ENCODE peak calls at places on chromosomes 5 and 9, in five cellular contexts. F, U, T, D and O are unnamed samples.

GRCh38 chr9:136970361-136970760 is 6.9 kb upstream of the PTGDS start:
- ATAC-seq in F (no peak), U (no peak), T (no peak), D (no peak), O (no peak)

GRCh38 chr5:158060216-158060615 is 201.3 kb upstream of the CLINT1 start:
- ATAC-seq in F (no peak), U (no peak), T (peak), D (no peak), O (no peak)

GRCh38 chr5:34686762-34687268 is 30.7 kb downstream of the RAI14 start:
- ATAC-seq in F (peak), U (peak), T (peak), D (peak), O (peak)

GRCh38 chr5:148125641-148126040 is 42.7 kb upstream of the SPINK14 start:
- ATAC-seq in F (peak), U (no peak), T (peak), D (no peak), O (no peak)

GRCh38 chr5:149603210-149603609 is 21.9 kb downstream of the ARHGEF37 start:
- ATAC-seq in F (no peak), U (peak), T (peak), D (no peak), O (no peak)

GRCh38 chr9:129177443-129177790 is 644 bp downstream of the IER5L start:
- ATAC-seq in F (no peak), U (peak), T (no peak), D (no peak), O (no peak)

GRCh38 chr5:139475865-139476651 is 5.3 kb downstream of the SMIM33 start:
- ATAC-seq in F (no peak), U (no peak), T (no peak), D (no peak), O (no peak)

GRCh38 chr5:87137280-87137679 is 130.4 kb upstream of the RASA1 start:
- ATAC-seq in F (no peak), U (no peak), T (no peak), D (no peak), O (no peak)

GRCh38 chr5:17614872-17615605 is 4.8 kb downstream of the TAF11L12 start:
- ATAC-seq in F (no peak), U (no peak), T (no peak), D (no peak), O (no peak)

GRCh38 chr5:56638768-56639238 is 176.5 kb upstream of the MAP3K1 start:
- ATAC-seq in F (no peak), U (peak), T (peak), D (peak), O (no peak)

GRCh38 chr5:32443145-32443540 is 1.4 kb downstream of the ZFR start:
- ATAC-seq in F (no peak), U (no peak), T (peak), D (no peak), O (no peak)

GRCh38 chr9:30732060-30732459 is 1652.4 kb upstream of the ACO1 start:
- ATAC-seq in F (peak), U (no peak), T (no peak), D (no peak), O (no peak)

GRCh38 chr5:16805478-16805877 is 130.6 kb downstream of the MYO10 start:
- ATAC-seq in F (no peak), U (no peak), T (no peak), D (no peak), O (no peak)

GRCh38 chr9:27413507-27414214 is 110.4 kb upstream of the IFNK start:
- ATAC-seq in F (no peak), U (peak), T (peak), D (no peak), O (peak)

GRCh38 chr5:67416133-67416937 is 219.7 kb upstream of the CD180 start:
- ATAC-seq in F (no peak), U (no peak), T (no peak), D (no peak), O (no peak)

GRCh38 chr9:108463927-108464606 is 391.7 kb downstream of the ACTL7B start:
- ATAC-seq in F (no peak), U (no peak), T (no peak), D (no peak), O (no peak)

GRCh38 chr5:87116821-87117512 is 150.7 kb upstream of the RASA1 start:
- ATAC-seq in F (no peak), U (no peak), T (no peak), D (no peak), O (no peak)

GRCh38 chr5:134464988-134465855 is 53.5 kb upstream of the CDKN2AIPNL start:
- ATAC-seq in F (peak), U (no peak), T (no peak), D (peak), O (no peak)

GRCh38 chr9:2859776-2860379 is 16.0 kb upstream of the PUM3 start:
- ATAC-seq in F (peak), U (peak), T (peak), D (peak), O (no peak)

GRCh38 chr9:134335095-134335489 is 8.8 kb downstream of the RXRA start:
- ATAC-seq in F (no peak), U (no peak), T (peak), D (no peak), O (no peak)

GRCh38 chr5:53110156-53110555 is 599 bp upstream of the MOCS2 start:
- ATAC-seq in F (no peak), U (peak), T (no peak), D (peak), O (no peak)

GRCh38 chr9:97696025-97696822 is 916 bp downstream of the XPA start:
- ATAC-seq in F (peak), U (no peak), T (no peak), D (no peak), O (no peak)

GRCh38 chr5:72407078-72407477 is 86.9 kb downstream of the PTCD2 start:
- ATAC-seq in F (no peak), U (no peak), T (no peak), D (no peak), O (no peak)

GRCh38 chr5:14385022-14385421 is 196.6 kb upstream of the OTULINL start:
- ATAC-seq in F (no peak), U (no peak), T (no peak), D (no peak), O (no peak)

GRCh38 chr9:4316409-4316808 is 16.5 kb upstream of the GLIS3 start:
- ATAC-seq in F (no peak), U (no peak), T (no peak), D (no peak), O (no peak)

GRCh38 chr9:126822873-126823272 is 18.0 kb downstream of the ZBTB43 start:
- ATAC-seq in F (no peak), U (no peak), T (no peak), D (no peak), O (no peak)

GRCh38 chr9:13705913-13706312 is 426.4 kb upstream of the MPDZ start:
- ATAC-seq in F (no peak), U (peak), T (no peak), D (no peak), O (peak)

GRCh38 chr9:113155911-113156559 is 5.2 kb downstream of the SLC31A2 start:
- ATAC-seq in F (no peak), U (no peak), T (no peak), D (no peak), O (no peak)

GRCh38 chr9:92242115-92242778 is 51.2 kb downstream of the IARS1 start:
- ATAC-seq in F (peak), U (peak), T (no peak), D (peak), O (no peak)

GRCh38 chr9:22039258-22039657 is 30.2 kb upstream of the CDKN2B start:
- ATAC-seq in F (no peak), U (no peak), T (no peak), D (no peak), O (no peak)

GRCh38 chr5:15450949-15451348 is 49.0 kb upstream of the FBXL7 start:
- ATAC-seq in F (no peak), U (no peak), T (no peak), D (no peak), O (no peak)

GRCh38 chr5:37721447-37721871 is 118.4 kb downstream of the GDNF start:
- ATAC-seq in F (no peak), U (no peak), T (no peak), D (no peak), O (no peak)

GRCh38 chr9:23621924-23622323 is 204.1 kb downstream of the ELAVL2 start:
- ATAC-seq in F (no peak), U (no peak), T (no peak), D (no peak), O (peak)

GRCh38 chr5:153598099-153598498 is 107.6 kb downstream of the GRIA1 start:
- ATAC-seq in F (no peak), U (no peak), T (no peak), D (no peak), O (no peak)

DNA sequence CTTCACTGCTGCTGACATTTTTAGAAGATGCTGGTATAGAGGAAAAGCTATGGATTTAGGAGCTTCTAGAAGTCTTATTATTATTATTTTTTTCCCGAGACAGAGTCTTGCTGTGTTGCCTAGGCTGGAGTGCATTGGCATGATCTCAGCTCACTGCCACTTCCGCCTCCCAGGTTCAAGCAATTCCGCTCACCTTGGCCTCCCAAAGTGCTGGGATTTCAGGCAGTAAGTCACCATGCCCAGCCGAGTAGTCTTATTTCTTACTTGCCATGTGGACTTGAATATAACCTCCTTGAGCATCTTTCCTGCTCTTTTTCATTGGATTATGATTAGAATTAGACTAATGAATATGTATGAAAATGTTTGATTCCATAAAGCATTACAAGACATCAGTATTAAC is 119.5 kb downstream of the NR3C1 start:
- ATAC-seq in F (no peak), U (no peak), T (no peak), D (no peak), O (no peak)
- H3K4me3 ChIP-seq in F (no peak), U (no peak), T (no peak), D (no peak), O (no peak)

DNA sequence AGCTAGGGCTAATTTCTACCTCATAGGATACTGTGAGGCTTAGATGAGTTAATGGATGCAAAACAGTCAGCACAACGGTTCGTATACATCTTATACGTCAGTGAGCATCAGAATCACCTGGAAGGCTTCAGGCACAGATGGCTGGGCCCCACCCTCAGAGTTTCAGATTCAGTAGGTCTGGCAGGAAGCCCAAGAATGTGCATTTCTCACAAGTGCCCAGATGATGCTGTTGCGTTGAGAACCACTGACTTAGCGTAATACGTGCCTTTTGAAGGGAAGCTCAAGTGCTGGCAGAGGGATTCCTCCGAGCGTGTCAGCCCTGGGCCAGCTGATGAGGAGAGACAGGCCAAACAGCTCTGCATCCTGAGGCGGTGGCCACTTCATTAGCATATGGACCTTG is 117.1 kb upstream of the WWC1 start:
- ATAC-seq in F (no peak), U (no peak), T (no peak), D (no peak), O (no peak)
- TF ChIP-seq CTCF in F (no peak), U (no peak), T (no peak), D (no peak), O (no peak)

DNA sequence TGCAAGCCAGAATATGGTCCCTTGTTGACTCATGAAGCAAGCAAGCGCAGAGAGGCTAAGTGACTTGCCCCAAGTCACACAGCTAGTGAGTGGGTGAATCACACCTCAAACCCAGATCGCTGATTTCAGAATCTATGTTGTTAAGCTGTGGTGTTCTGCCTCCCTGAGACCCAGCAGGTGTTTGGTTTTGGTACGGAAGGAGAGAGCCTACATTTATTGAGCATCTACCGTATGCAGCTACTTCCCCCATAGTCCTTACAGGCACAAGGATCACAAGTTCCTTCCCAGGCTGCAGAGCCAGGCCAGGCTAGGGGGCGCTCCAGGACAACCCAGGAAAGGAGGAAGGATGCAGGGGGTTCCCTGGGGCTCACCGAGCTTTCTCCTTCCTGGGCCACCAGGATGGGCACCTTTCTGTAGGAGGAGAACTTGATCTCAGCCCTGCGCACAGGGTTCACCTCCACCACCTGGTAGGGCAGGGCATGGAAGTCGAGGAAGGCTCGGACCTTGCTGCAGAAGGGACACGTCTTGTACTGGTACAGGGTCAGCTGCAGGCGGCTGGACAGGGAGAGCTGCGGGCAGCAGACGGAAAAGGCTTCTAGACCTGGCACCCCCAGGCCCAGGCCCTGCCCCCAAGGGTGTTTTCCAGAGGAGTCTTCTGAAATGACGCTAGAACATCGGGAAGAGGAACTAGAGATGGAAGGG is 2.5 kb downstream of the PTGES2 start:
- ATAC-seq in F (peak), U (no peak), T (no peak), D (peak), O (no peak)
- H3K4me3 ChIP-seq in F (peak), U (no peak), T (no peak), D (no peak), O (no peak)

DNA sequence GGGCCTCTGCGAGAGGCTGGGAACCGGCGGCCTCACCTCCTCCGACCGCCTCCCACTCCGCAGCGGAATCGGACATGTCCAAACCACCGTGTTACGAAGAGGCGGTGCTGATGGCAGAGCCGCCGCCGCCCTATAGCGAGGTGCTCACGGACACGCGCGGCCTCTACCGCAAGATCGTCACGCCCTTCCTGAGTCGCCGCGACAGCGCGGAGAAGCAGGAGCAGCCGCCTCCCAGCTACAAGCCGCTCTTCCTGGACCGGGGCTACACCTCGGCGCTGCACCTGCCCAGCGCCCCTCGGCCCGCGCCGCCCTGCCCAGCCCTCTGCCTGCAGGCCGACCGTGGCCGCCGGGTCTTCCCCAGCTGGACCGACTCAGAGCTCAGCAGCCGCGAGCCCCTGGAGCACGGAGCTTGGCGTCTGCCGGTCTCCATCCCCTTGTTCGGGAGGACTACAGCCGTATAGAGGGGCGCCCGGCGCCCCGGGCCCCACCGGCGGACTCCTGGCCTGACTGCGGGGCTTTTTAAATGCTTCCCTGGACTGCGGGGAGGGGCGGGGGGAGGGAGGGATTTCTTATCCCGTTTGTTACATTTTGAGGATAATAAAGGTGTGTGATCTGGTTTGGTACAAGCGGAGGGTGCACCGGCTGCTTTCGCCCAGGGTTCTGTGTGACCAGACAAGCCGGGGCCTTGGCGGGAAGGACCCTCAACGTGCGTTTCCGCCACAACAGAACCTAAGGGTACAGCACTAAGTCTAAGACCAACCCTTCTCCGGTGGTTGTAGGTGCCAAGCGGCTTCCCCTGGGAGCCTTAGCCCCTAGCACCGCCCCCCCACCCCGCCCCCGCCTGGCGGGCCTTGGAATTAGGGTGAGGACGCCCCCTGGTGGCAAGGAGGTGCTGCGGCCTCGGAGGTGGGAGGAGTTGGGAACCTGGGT is 9.3 kb downstream of the PRR7 start:
- ATAC-seq in F (peak), U (peak), T (peak), D (peak), O (peak)
- TF ChIP-seq CTCF in F (peak), U (peak), T (peak), D (peak), O (no peak)